ENCODE peak calls at places on chromosomes 5 and 9, in seven cellular contexts. T is CD4-positive, CD25-positive, alpha-beta regulatory T cell; G is heart left ventricle; D is OCI-LY7; V is sigmoid colon; S is upper lobe of left lung; A is lower lobe of right lung. W is an unnamed sample. For H3K4me1, the result is how much of the 10 kb centered on the place peaks cover.

GRCh38 chr5:69230181-69230580 is 4.5 kb upstream of the CDK7 start:
- DNase-seq in T (no peak), G (no peak), D (no peak), V (no peak), S (peak), A (no peak), W (no peak)

GRCh38 chr5:137649228-137649890 is 86.5 kb downstream of the KLHL3 start:
- DNase-seq in T (no peak), G (no peak), D (no peak), V (no peak), S (peak), A (peak), W (no peak)

GRCh38 chr5:150540615-150541396 is 32.9 kb downstream of the NDST1 start:
- DNase-seq in T (no peak), G (no peak), D (no peak), V (peak), S (peak), A (no peak), W (no peak)

GRCh38 chr9:89153618-89154017 is 25.0 kb downstream of the SHC3 start:
- DNase-seq in T (no peak), G (no peak), D (no peak), V (no peak), S (peak), A (no peak), W (no peak)

GRCh38 chr5:164051745-164052144 is 546.3 kb downstream of the MAT2B start:
- DNase-seq in T (no peak), G (no peak), D (no peak), V (no peak), S (no peak), A (no peak), W (no peak)

GRCh38 chr9:98255064-98255577 is 328 bp downstream of the TBC1D2 start:
- DNase-seq in T (no peak), G (no peak), D (no peak), V (peak), S (peak), A (peak), W (no peak)

GRCh38 chr5:133113331-133114061 is 61.7 kb downstream of the HSPA4 start:
- DNase-seq in T (no peak), G (no peak), D (peak), V (no peak), S (no peak), A (no peak), W (no peak)

GRCh38 chr9:38662763-38663593 is 42.6 kb upstream of the ANKRD18A start:
- DNase-seq in T (no peak), G (no peak), D (no peak), V (no peak), S (no peak), A (no peak), W (no peak)

GRCh38 chr5:72252574-72253155 is 67.4 kb downstream of the MRPS27 start:
- DNase-seq in T (no peak), G (no peak), D (no peak), V (no peak), S (no peak), A (no peak), W (no peak)

GRCh38 chr5:136511046-136511445 is 145.7 kb upstream of the TRPC7 start:
- DNase-seq in T (no peak), G (no peak), D (no peak), V (no peak), S (no peak), A (no peak), W (no peak)

GRCh38 chr5:1724822-1725602 is 74.6 kb downstream of the MRPL36 start:
- DNase-seq in T (peak), G (no peak), D (no peak), V (peak), S (peak), A (peak), W (peak)

GRCh38 chr9:111691686-111692329 is 30.4 kb downstream of the GNG10 start:
- DNase-seq in T (peak), G (no peak), D (peak), V (no peak), S (no peak), A (no peak), W (no peak)

GRCh38 chr5:11182441-11183080 is 421.5 kb upstream of the DAP start:
- DNase-seq in T (peak), G (no peak), D (peak), V (no peak), S (no peak), A (no peak), W (no peak)

GRCh38 chr9:19998153-19998552 is 209.3 kb upstream of the SLC24A2 start:
- DNase-seq in T (peak), G (no peak), D (peak), V (no peak), S (no peak), A (no peak), W (no peak)

GRCh38 chr5:61301345-61301744 is 30.7 kb upstream of the ZSWIM6 start:
- DNase-seq in T (no peak), G (no peak), D (no peak), V (no peak), S (no peak), A (no peak), W (no peak)

GRCh38 chr5:11878846-11879245 is 25.4 kb downstream of the CTNND2 start:
- DNase-seq in T (no peak), G (no peak), D (no peak), V (no peak), S (no peak), A (no peak), W (no peak)

GRCh38 chr5:173922527-173922926 is 34.4 kb downstream of the CPEB4 start:
- DNase-seq in T (no peak), G (no peak), D (no peak), V (no peak), S (no peak), A (no peak), W (no peak)
- H3K4me1 ChIP-seq in T (under half), G (under half), D (half or more), V (half or more), S (half or more), A (half or more), W (under half)

GRCh38 chr9:94922691-94923107 is 196.2 kb downstream of the AOPEP start:
- DNase-seq in T (no peak), G (no peak), D (peak), V (peak), S (no peak), A (no peak), W (no peak)

GRCh38 chr9:94921072-94921471 is 194.6 kb downstream of the AOPEP start:
- DNase-seq in T (no peak), G (no peak), D (no peak), V (peak), S (no peak), A (no peak), W (no peak)

GRCh38 chr9:94922098-94922607 is 195.7 kb downstream of the AOPEP start:
- DNase-seq in T (no peak), G (no peak), D (no peak), V (peak), S (peak), A (peak), W (no peak)

GRCh38 chr9:94920439-94920951 is 194.0 kb downstream of the AOPEP start:
- DNase-seq in T (no peak), G (no peak), D (no peak), V (peak), S (peak), A (peak), W (no peak)

DNA sequence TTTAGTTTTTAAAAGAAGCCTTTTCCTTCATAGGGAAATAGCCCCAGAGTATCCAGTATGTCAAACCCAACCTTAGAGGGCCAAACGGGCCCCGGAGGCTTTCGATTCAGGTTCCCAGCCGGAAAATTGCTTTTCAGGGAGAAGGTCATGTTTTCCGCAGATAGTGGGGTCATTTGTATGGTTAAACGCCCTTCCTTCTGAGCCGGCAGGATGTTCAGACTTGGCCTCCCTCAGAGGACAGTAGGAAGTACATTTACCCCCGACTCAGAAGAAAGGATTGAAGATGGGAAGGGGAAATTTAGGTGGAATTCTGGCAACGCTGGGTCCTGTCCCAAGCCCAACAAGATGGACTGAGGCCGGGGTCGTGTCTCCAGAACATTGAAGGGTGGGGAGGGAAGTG is 195.2 kb downstream of the AOPEP start:
- DNase-seq in T (no peak), G (no peak), D (no peak), V (no peak), S (no peak), A (no peak), W (no peak)
- H3K4me1 ChIP-seq in T (under half), G (under half), D (under half), V (under half), S (under half), A (half or more), W (half or more)

GRCh38 chr5:172571892-172572291 is 69.2 kb upstream of the NEURL1B start:
- DNase-seq in T (no peak), G (no peak), D (no peak), V (no peak), S (no peak), A (no peak), W (no peak)

GRCh38 chr5:172571413-172571812 is 69.7 kb upstream of the NEURL1B start:
- DNase-seq in T (no peak), G (peak), D (no peak), V (no peak), S (no peak), A (no peak), W (no peak)

GRCh38 chr5:172570594-172571334 is 70.3 kb upstream of the NEURL1B start:
- DNase-seq in T (no peak), G (no peak), D (no peak), V (no peak), S (no peak), A (no peak), W (no peak)

GRCh38 chr5:172573115-172573882 is 67.8 kb upstream of the NEURL1B start:
- DNase-seq in T (no peak), G (peak), D (no peak), V (no peak), S (no peak), A (no peak), W (no peak)

DNA sequence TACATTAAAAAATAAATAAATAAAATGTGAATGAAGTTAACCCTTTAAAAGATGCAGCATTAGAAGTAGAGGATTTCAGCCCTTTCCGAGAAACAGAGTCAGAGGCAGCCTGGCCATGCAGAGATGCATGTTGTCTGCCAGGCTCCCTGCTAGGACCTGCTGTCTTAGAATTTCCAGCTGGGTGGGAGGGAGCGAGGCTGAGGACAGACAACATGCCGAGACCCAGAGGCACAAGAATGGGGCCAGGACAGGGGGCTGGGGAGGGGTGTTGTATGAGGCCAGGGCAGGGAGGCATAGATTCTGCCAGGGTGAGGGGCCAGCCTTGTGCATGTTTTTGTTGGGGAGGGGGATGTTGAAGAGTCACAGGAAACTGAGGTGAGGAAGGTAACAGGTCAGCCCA is 68.6 kb upstream of the NEURL1B start:
- DNase-seq in T (no peak), G (peak), D (no peak), V (no peak), S (no peak), A (no peak), W (no peak)
- H3K4me1 ChIP-seq in T (under half), G (under half), D (under half), V (under half), S (under half), A (under half), W (under half)

GRCh38 chr5:100535060-100536005 is at the start of gene FAM174A:
- DNase-seq in T (peak), G (peak), D (peak), V (peak), S (peak), A (peak), W (peak)
- H3K4me1 ChIP-seq in T (under half), G (under half), D (under half), V (under half), S (under half), A (under half), W (under half)

GRCh38 chr9:70052768-70053167 is 9.1 kb downstream of the MAMDC2 start:
- DNase-seq in T (no peak), G (no peak), D (no peak), V (no peak), S (no peak), A (no peak), W (no peak)
- H3K4me1 ChIP-seq in T (under half), G (under half), D (under half), V (half or more), S (under half), A (under half), W (under half)

W was measured in RWPE2.